ENCODE peak calls at places on chromosome 1, in four cellular contexts. One of them, this sample, is unnamed.

GRCh38 chr1:12654657-12655056 is 10.8 kb downstream of the AADACL4 start:
- DNase-seq in ecto neural progenitor cell: no peak
- DNase-seq in choroid plexus epithelial cell: no peak
- DNase-seq in activated naive CD8-positive, alpha-beta T cell treated with anti-CD3 and anti-CD28 coated beads, Interleukin-2, amount 50 U/mL, for 24 hours: no peak
- DNase-seq in this sample: no peak

GRCh38 chr1:177969825-177970371 is at the start of gene SEC16B:
- DNase-seq in ecto neural progenitor cell: no peak
- DNase-seq in choroid plexus epithelial cell: no peak
- DNase-seq in activated naive CD8-positive, alpha-beta T cell treated with anti-CD3 and anti-CD28 coated beads, Interleukin-2, amount 50 U/mL, for 24 hours: no peak
- DNase-seq in this sample: no peak

GRCh38 chr1:12244078-12244477 is 14.2 kb downstream of the VPS13D start:
- DNase-seq in ecto neural progenitor cell: no peak
- DNase-seq in choroid plexus epithelial cell: peak; percentile 50
- DNase-seq in activated naive CD8-positive, alpha-beta T cell treated with anti-CD3 and anti-CD28 coated beads, Interleukin-2, amount 50 U/mL, for 24 hours: peak; percentile 20
- DNase-seq in this sample: no peak

GRCh38 chr1:26520339-26520738 is 9.2 kb upstream of the RPS6KA1 start:
- DNase-seq in ecto neural progenitor cell: no peak
- DNase-seq in choroid plexus epithelial cell: no peak
- DNase-seq in activated naive CD8-positive, alpha-beta T cell treated with anti-CD3 and anti-CD28 coated beads, Interleukin-2, amount 50 U/mL, for 24 hours: no peak
- DNase-seq in this sample: no peak

GRCh38 chr1:232951605-232952004 is 1.2 kb downstream of the NTPCR start:
- DNase-seq in ecto neural progenitor cell: no peak
- DNase-seq in choroid plexus epithelial cell: no peak
- DNase-seq in activated naive CD8-positive, alpha-beta T cell treated with anti-CD3 and anti-CD28 coated beads, Interleukin-2, amount 50 U/mL, for 24 hours: no peak
- DNase-seq in this sample: no peak

GRCh38 chr1:21669287-21670058 is at the start of gene RAP1GAP:
- DNase-seq in ecto neural progenitor cell: peak; percentile 68
- DNase-seq in choroid plexus epithelial cell: no peak
- DNase-seq in activated naive CD8-positive, alpha-beta T cell treated with anti-CD3 and anti-CD28 coated beads, Interleukin-2, amount 50 U/mL, for 24 hours: peak; percentile 29
- DNase-seq in this sample: no peak

GRCh38 chr1:28758420-28758819 is 21.7 kb downstream of the YTHDF2 start:
- DNase-seq in ecto neural progenitor cell: no peak
- DNase-seq in choroid plexus epithelial cell: no peak
- DNase-seq in activated naive CD8-positive, alpha-beta T cell treated with anti-CD3 and anti-CD28 coated beads, Interleukin-2, amount 50 U/mL, for 24 hours: no peak
- DNase-seq in this sample: no peak

GRCh38 chr1:32964461-32965250 is at the start of gene RNF19B:
- DNase-seq in ecto neural progenitor cell: peak; percentile 96
- DNase-seq in choroid plexus epithelial cell: peak; percentile 95
- DNase-seq in activated naive CD8-positive, alpha-beta T cell treated with anti-CD3 and anti-CD28 coated beads, Interleukin-2, amount 50 U/mL, for 24 hours: peak; percentile 96
- DNase-seq in this sample: peak; percentile 97

This sample was measured in osteocyte.